ENCODE peak calls at places on chromosome 5, in nine cellular contexts. G, O, L, F, W, J, R, T and X are unnamed samples.

GRCh38 chr5:113770648-113771047 is 257.2 kb downstream of the YTHDC2 start:
- DNase-seq in L (no peak), F (no peak), J (no peak), O (no peak), R (no peak), W (no peak), T (no peak), G (no peak), X (no peak)

GRCh38 chr5:125865166-125865815 is 557.9 kb upstream of the GRAMD2B start:
- DNase-seq in G (no peak), T (no peak), O (no peak), F (no peak), J (no peak), L (no peak), R (peak), W (peak), X (no peak)

GRCh38 chr5:163244451-163244987 is 192.9 kb upstream of the CCNG1 start:
- DNase-seq in O (no peak), F (no peak), R (no peak), W (no peak), J (no peak), L (no peak), T (no peak), G (no peak), X (no peak)

GRCh38 chr5:14216902-14217301 is 73.8 kb downstream of the TRIO start:
- DNase-seq in W (no peak), O (no peak), J (no peak), T (peak), R (no peak), F (no peak), L (no peak), G (no peak), X (no peak)

GRCh38 chr5:132064738-132065331 is 4.4 kb downstream of the IL3 start:
- DNase-seq in O (peak), W (peak), F (peak), T (peak), L (peak), R (peak), J (peak), G (peak), X (peak)

GRCh38 chr5:10550222-10550995 is 13.5 kb upstream of the ANKRD33B start:
- DNase-seq in J (no peak), R (no peak), T (no peak), W (peak), F (no peak), O (no peak), L (no peak), G (no peak), X (no peak)

GRCh38 chr5:95824747-95825146 is 2.2 kb upstream of the GLRX start:
- DNase-seq in J (no peak), F (no peak), O (no peak), T (no peak), R (no peak), L (no peak), W (no peak), G (no peak), X (no peak)

GRCh38 chr5:171272996-171273970 is 35.8 kb upstream of the TLX3 start:
- DNase-seq in W (peak), R (peak), O (no peak), F (no peak), T (no peak), L (no peak), J (no peak), G (peak), X (no peak)

GRCh38 chr5:84213861-84214260 is 170.8 kb downstream of the EDIL3 start:
- DNase-seq in W (no peak), G (no peak), T (no peak), R (peak), O (no peak), L (no peak), F (no peak), J (no peak), X (no peak)

GRCh38 chr5:2335156-2335555 is 416.3 kb downstream of the IRX2 start:
- DNase-seq in O (no peak), R (no peak), F (no peak), G (no peak), J (no peak), L (no peak), T (no peak), W (no peak), X (no peak)

GRCh38 chr5:151155149-151155776 is 2.3 kb downstream of the ANXA6 start:
- DNase-seq in G (no peak), W (peak), F (peak), O (no peak), J (no peak), R (no peak), L (no peak), T (no peak), X (peak)
- H3K27ac ChIP-seq in G (peak), W (peak), F (peak), O (peak), J (peak), R (no peak), L (peak), T (peak), X (peak)

DNA sequence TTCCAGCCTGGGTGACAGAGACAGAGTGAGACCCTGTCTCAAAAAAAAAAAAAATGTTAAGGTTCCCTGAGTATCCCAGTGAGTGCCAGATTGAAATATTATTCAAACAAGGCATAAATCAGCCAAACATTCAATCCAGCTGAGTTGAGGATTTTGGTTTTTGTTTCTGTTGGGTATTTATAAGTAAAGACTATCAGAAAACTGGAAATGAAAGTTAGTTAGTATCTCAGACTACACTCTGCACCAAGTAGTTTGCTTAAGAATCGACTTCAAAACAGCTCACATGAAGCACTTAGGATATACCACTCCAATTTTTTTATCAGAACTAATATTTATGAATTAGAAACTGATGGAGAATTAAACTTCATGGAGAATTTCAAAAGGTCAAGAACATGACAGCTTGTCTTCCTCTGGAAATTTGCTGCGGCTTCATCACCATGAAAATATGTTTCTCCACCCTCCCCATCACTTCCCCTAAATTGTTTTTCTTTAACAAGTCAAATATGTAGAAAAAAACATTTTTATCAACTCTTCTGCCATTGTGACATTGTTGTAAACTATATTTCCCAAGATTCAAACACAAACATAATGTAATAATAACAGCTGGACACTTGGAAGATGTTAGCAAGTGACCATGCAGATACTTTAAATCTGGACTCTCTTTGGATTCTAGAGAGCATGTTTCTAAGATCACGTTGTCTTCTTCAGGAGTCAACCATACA is 110.0 kb upstream of the PTGER4 start:
- DNase-seq in J (no peak), G (no peak), F (no peak), L (no peak), R (no peak), W (peak), O (no peak), T (no peak), X (no peak)
- H3K27ac ChIP-seq in J (no peak), G (no peak), F (peak), L (no peak), R (no peak), W (peak), O (no peak), T (no peak), X (no peak)

DNA sequence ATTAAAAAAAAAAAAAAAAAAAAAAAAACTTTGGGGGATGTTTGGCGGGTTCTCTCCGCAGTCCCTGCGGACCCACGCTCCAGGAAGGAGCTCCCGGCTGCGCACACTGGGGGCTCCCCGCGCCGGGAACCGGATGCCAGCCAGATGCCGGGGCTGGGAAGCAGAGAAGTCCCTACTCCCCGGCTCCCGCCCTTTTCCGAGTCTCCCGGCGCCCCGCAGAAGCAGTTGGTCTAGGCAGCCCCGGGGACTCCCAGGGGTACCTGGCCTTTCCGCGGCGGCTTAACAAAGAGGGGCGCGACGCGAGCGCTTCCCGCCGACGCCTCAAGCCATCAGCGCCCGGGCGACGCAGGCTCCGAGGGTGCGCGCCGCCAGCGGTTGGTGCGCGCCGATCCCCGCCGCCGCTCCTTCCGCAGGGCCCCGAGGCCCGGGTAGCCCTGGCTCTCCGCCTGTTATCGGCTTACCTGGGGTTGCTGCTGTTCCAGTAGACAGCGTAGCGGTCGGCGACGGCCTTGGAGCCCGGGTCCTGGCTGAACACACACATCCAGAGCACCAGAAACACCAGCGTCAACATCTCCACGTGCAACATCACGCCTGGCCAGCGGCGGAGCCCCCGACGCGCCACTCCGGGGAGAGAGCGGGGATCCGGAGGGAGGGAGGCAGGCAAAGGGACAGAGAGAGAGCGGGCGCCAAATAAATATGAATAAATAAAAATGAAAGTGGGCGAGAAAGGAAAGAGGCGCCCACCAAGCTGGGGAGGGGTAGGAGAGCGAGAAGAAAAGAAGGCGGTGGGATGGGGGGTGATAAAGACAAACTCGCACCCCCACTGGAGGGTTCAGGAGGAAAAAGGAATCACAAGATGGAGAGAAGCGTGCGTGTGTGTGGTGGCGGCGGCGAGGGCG is 460 bp downstream of the EFNA5 start:
- DNase-seq in L (no peak), R (peak), F (peak), W (peak), J (no peak), G (peak), T (peak), O (peak), X (no peak)
- H3K27ac ChIP-seq in L (no peak), R (peak), F (peak), W (peak), J (no peak), G (peak), T (peak), O (peak), X (no peak)

GRCh38 chr5:30098940-30099339 is 1094.5 kb upstream of the CDH6 start:
- DNase-seq in F (no peak), O (no peak), T (no peak), J (no peak), L (no peak), G (no peak), R (no peak), W (no peak), X (no peak)
- H3K27ac ChIP-seq in F (no peak), O (no peak), T (no peak), J (no peak), L (no peak), G (no peak), R (no peak), W (no peak), X (no peak)

GRCh38 chr5:159515197-159515596 is 184.9 kb upstream of the IL12B start:
- DNase-seq in R (no peak), O (no peak), W (no peak), G (no peak), F (no peak), T (no peak), L (no peak), J (no peak), X (no peak)

GRCh38 chr5:159519365-159519764 is 189.1 kb upstream of the IL12B start:
- DNase-seq in L (no peak), R (no peak), O (no peak), T (no peak), W (no peak), J (no peak), F (no peak), G (no peak), X (no peak)

GRCh38 chr5:159514229-159514822 is 184.0 kb upstream of the IL12B start:
- DNase-seq in J (peak), T (no peak), F (no peak), G (peak), R (no peak), W (peak), L (no peak), O (no peak), X (no peak)

GRCh38 chr5:159518361-159518760 is 188.1 kb upstream of the IL12B start:
- DNase-seq in W (no peak), L (no peak), R (no peak), G (no peak), F (no peak), J (no peak), O (no peak), T (peak), X (no peak)

GRCh38 chr5:159515909-159516415 is 185.7 kb upstream of the IL12B start:
- DNase-seq in F (peak), O (peak), R (peak), J (peak), G (peak), L (peak), T (peak), W (peak), X (peak)
- H3K27ac ChIP-seq in F (no peak), O (no peak), R (no peak), J (no peak), G (no peak), L (no peak), T (no peak), W (no peak), X (no peak)

DNA sequence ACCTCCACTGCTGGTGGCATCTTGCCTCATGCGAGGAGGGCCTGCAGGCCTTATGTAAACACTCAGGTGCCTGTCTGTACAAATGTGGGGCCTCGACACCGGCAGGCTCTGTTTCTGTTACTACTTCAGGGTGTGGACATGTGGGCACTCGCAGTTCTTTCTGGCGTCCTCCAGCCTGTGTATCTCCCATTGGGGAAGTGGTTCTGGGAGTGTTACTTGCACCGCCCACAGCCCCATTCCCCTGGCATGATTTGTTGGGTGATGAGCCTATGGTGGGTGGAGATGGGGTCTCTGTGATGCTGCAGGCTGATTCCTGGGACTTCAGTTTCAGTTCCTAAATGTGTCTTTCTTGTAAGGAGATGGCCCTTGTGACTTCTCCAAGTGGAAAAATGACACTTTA is 82.1 kb upstream of the PITX1 start:
- DNase-seq in L (peak), R (peak), T (peak), G (no peak), F (no peak), O (no peak), W (no peak), J (no peak), X (no peak)
- H3K27ac ChIP-seq in L (no peak), R (no peak), T (no peak), G (peak), F (peak), O (peak), W (no peak), J (no peak), X (no peak)

GRCh38 chr5:180007582-180007981 is 64.0 kb downstream of the RNF130 start:
- DNase-seq in J (no peak), L (no peak), W (no peak), F (no peak), G (no peak), O (no peak), R (no peak), T (no peak), X (no peak)
- H3K27ac ChIP-seq in J (no peak), L (no peak), W (no peak), F (no peak), G (no peak), O (no peak), R (no peak), T (no peak), X (no peak)

GRCh38 chr5:169001392-169001791 is 299.5 kb downstream of the SLIT3 start:
- DNase-seq in R (no peak), W (no peak), T (no peak), G (no peak), J (no peak), F (no peak), O (no peak), L (no peak), X (no peak)

GRCh38 chr5:169004551-169004950 is 296.4 kb downstream of the SLIT3 start:
- DNase-seq in T (no peak), G (no peak), J (no peak), R (no peak), L (no peak), F (no peak), W (no peak), O (no peak), X (no peak)

GRCh38 chr5:169003721-169004481 is 297.0 kb downstream of the SLIT3 start:
- DNase-seq in L (peak), G (peak), J (peak), W (no peak), O (no peak), F (no peak), R (no peak), T (no peak), X (no peak)

GRCh38 chr5:169006206-169006605 is 294.7 kb downstream of the SLIT3 start:
- DNase-seq in T (no peak), R (no peak), L (no peak), F (no peak), J (no peak), O (no peak), G (no peak), W (no peak), X (no peak)

GRCh38 chr5:169002941-169003555 is 297.9 kb downstream of the SLIT3 start:
- DNase-seq in R (no peak), T (no peak), J (no peak), O (no peak), L (no peak), G (no peak), W (no peak), F (no peak), X (no peak)
- H3K27ac ChIP-seq in R (no peak), T (no peak), J (peak), O (no peak), L (no peak), G (peak), W (no peak), F (no peak), X (no peak)

DNA sequence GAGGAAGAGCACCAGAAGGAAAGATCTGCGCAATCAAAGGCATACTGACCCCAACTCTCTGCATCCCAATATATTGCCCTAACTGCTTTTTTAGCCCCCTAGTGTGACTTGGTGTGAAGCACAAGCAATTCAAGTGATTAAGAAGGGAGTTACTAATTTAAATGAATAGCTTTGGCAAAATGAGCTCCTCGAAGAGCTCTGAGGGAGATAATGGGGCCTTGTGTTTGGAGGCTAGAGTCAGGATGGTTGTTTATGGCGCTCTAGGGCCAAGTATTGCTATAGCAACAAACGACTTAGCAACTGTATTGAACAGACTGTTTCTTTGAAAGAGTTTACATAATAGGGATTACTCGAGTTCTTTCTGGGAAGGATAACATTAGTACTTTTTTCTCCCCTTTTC is 11.5 kb upstream of the C5orf58 start:
- DNase-seq in R (no peak), L (no peak), J (no peak), O (no peak), F (no peak), T (no peak), W (peak), G (peak), X (no peak)
- H3K27ac ChIP-seq in R (no peak), L (no peak), J (no peak), O (no peak), F (peak), T (no peak), W (no peak), G (no peak), X (no peak)